ENCODE peak calls at places on chromosomes 7 and 10, in nine cellular contexts. S is lung microvascular endothelial cell; F is endothelial cell; V is HS-5; N is T-cell; B is activated naive CD4-positive, alpha-beta T cell; X is T-helper 1 cell; K is hippocampal formation; L is activated naive CD8-positive, alpha-beta T cell treated with anti-CD3 and anti-CD28 coated beads for 36 hours. T is an unnamed sample.

GRCh38 chr10:26566525-26567348 is 128.6 kb downstream of the APBB1IP start:
- DNase-seq in S (no peak), F (no peak), V (no peak), N (no peak), B (no peak), X (no peak), K (no peak), L (no peak), T (no peak)

GRCh38 chr7:131034166-131034881 is 293.4 kb upstream of the MKLN1 start:
- DNase-seq in S (no peak), F (no peak), V (no peak), N (no peak), B (no peak), X (peak), K (peak), L (no peak), T (no peak)

GRCh38 chr10:129332476-129332875 is 134.6 kb upstream of the MGMT start:
- DNase-seq in S (peak), F (peak), V (no peak), N (no peak), B (no peak), X (no peak), K (no peak), L (peak), T (no peak)

GRCh38 chr10:34505338-34505737 is 309.8 kb downstream of the PARD3 start:
- DNase-seq in S (no peak), F (no peak), V (no peak), N (no peak), B (no peak), X (no peak), K (no peak), L (no peak), T (no peak)

GRCh38 chr7:105014725-105015630 is 973 bp downstream of the KMT2E start:
- DNase-seq in S (peak), F (peak), V (no peak), N (peak), B (peak), X (peak), K (peak), L (peak), T (peak)

GRCh38 chr7:45087301-45088145 is 1.2 kb downstream of the NACAD start:
- DNase-seq in S (no peak), F (no peak), V (no peak), N (no peak), B (no peak), X (no peak), K (no peak), L (no peak), T (no peak)

GRCh38 chr7:29987821-29988317 is 1.7 kb downstream of the SCRN1 start:
- DNase-seq in S (peak), F (no peak), V (peak), N (no peak), B (no peak), X (no peak), K (no peak), L (no peak), T (no peak)

GRCh38 chr10:1548146-1548545 is 189.2 kb downstream of the ADARB2 start:
- DNase-seq in S (no peak), F (no peak), V (no peak), N (no peak), B (no peak), X (no peak), K (no peak), L (no peak), T (no peak)

GRCh38 chr7:23654508-23654907 is 25.5 kb upstream of the FAM221A start:
- DNase-seq in S (peak), F (no peak), V (peak), N (no peak), B (no peak), X (no peak), K (peak), L (no peak), T (no peak)

GRCh38 chr10:12262278-12262981 is 66.4 kb downstream of the CDC123 start:
- DNase-seq in S (no peak), F (no peak), V (no peak), N (no peak), B (no peak), X (no peak), K (no peak), L (no peak), T (no peak)

GRCh38 chr7:26860361-26860760 is 4.0 kb downstream of the SKAP2 start:
- DNase-seq in S (peak), F (no peak), V (no peak), N (no peak), B (no peak), X (no peak), K (no peak), L (no peak), T (no peak)

GRCh38 chr10:34319197-34319846 is 495.8 kb downstream of the PARD3 start:
- DNase-seq in S (peak), F (no peak), V (peak), N (no peak), B (no peak), X (no peak), K (no peak), L (no peak), T (no peak)

GRCh38 chr7:55546826-55547225 is 25.5 kb downstream of the VOPP1 start:
- DNase-seq in S (peak), F (no peak), V (peak), N (no peak), B (no peak), X (no peak), K (no peak), L (peak), T (no peak)

GRCh38 chr10:129035052-129035805 is 431.8 kb upstream of the MGMT start:
- DNase-seq in S (peak), F (no peak), V (no peak), N (peak), B (peak), X (peak), K (no peak), L (peak), T (peak)

GRCh38 chr10:129848571-129849451 is 115.3 kb downstream of the EBF3 start:
- DNase-seq in S (no peak), F (no peak), V (no peak), N (no peak), B (no peak), X (no peak), K (no peak), L (no peak), T (no peak)

GRCh38 chr10:132036887-132037675 is 28.7 kb upstream of the JAKMIP3 start:
- DNase-seq in S (no peak), F (no peak), V (no peak), N (no peak), B (no peak), X (no peak), K (peak), L (no peak), T (no peak)

GRCh38 chr10:91034042-91034441 is 113.2 kb upstream of the ANKRD1 start:
- DNase-seq in S (peak), F (no peak), V (no peak), N (no peak), B (no peak), X (no peak), K (no peak), L (peak), T (no peak)

GRCh38 chr7:121062684-121063279 is 74.3 kb downstream of the CPED1 start:
- DNase-seq in S (no peak), F (no peak), V (no peak), N (no peak), B (no peak), X (no peak), K (no peak), L (no peak), T (no peak)

GRCh38 chr10:70540789-70541360 is 61.7 kb downstream of the PRF1 start:
- DNase-seq in S (no peak), F (no peak), V (no peak), N (no peak), B (no peak), X (no peak), K (no peak), L (no peak), T (no peak)

GRCh38 chr10:21002097-21002878 is 105.2 kb upstream of the NEBL start:
- DNase-seq in S (peak), F (no peak), V (no peak), N (no peak), B (no peak), X (no peak), K (no peak), L (no peak), T (no peak)

GRCh38 chr10:91616124-91616523 is 16.7 kb downstream of the PPP1R3C start:
- DNase-seq in S (no peak), F (no peak), V (no peak), N (no peak), B (no peak), X (no peak), K (no peak), L (no peak), T (no peak)

GRCh38 chr7:52285689-52286088 is 749.7 kb upstream of the POM121L12 start:
- DNase-seq in S (no peak), F (no peak), V (no peak), N (no peak), B (no peak), X (no peak), K (no peak), L (no peak), T (no peak)

GRCh38 chr10:51257511-51258248 is 183.4 kb downstream of the PRKG1 start:
- DNase-seq in S (no peak), F (no peak), V (no peak), N (no peak), B (no peak), X (no peak), K (no peak), L (no peak), T (no peak)

GRCh38 chr10:76086571-76087260 is 655.3 kb downstream of the LRMDA start:
- DNase-seq in S (no peak), F (peak), V (no peak), N (no peak), B (no peak), X (no peak), K (no peak), L (no peak), T (no peak)